ENCODE peak calls at places on chromosomes 1 and 21, in ten cellular contexts. L is activated T-cell treated with anti-CD3 and anti-CD28 coated beads, Interleukin-2, amount 50 U/mL, for 72 hours; S is cardiac muscle cell; V is NCI-H1694 treated with DMSO at 0.1 percent for 48 hours; Q is A172; H is cortex of kidney; P is stimulated activated CD8-positive, alpha-beta memory T cell treated with anti-CD3 and anti-CD28 coated beads, Interleukin-4, amount 100 ng/mL, for 24 hours; K is T-helper 9 cell; A is WTC11; O is memory B cell. E is an unnamed sample.

GRCh38 chr1:237383825-237384612 is 342.0 kb downstream of the RYR2 start:
- DNase-seq in L (no peak), S (peak), V (no peak), Q (no peak), H (no peak), P (no peak), K (no peak), A (no peak), O (no peak), E (no peak)

GRCh38 chr1:211514030-211514754 is 22.2 kb upstream of the RD3 start:
- DNase-seq in L (peak), S (peak), V (peak), Q (peak), H (no peak), P (peak), K (peak), A (peak), O (peak), E (peak)

GRCh38 chr1:155760751-155761475 is 72.0 kb downstream of the DAP3 start:
- DNase-seq in L (no peak), S (no peak), V (no peak), Q (no peak), H (no peak), P (no peak), K (no peak), A (no peak), O (no peak), E (no peak)

GRCh38 chr21:36135391-36136094 is 664 bp downstream of the CBR3 start:
- DNase-seq in L (peak), S (peak), V (no peak), Q (peak), H (no peak), P (peak), K (peak), A (peak), O (peak), E (peak)

GRCh38 chr1:189899686-189900495 is 577.8 kb downstream of the BRINP3 start:
- DNase-seq in L (no peak), S (no peak), V (no peak), Q (no peak), H (no peak), P (no peak), K (no peak), A (no peak), O (no peak), E (no peak)

GRCh38 chr1:184972281-184973055 is 1.8 kb downstream of the NIBAN1 start:
- DNase-seq in L (no peak), S (no peak), V (no peak), Q (no peak), H (no peak), P (no peak), K (no peak), A (no peak), O (no peak), E (no peak)

GRCh38 chr1:38053416-38054091 is 7.0 kb upstream of the POU3F1 start:
- DNase-seq in L (no peak), S (no peak), V (no peak), Q (no peak), H (no peak), P (no peak), K (no peak), A (no peak), O (no peak), E (no peak)

GRCh38 chr1:154955039-154955717 is 721 bp downstream of the PBXIP1 start:
- DNase-seq in L (peak), S (peak), V (peak), Q (peak), H (no peak), P (peak), K (peak), A (peak), O (peak), E (peak)

GRCh38 chr21:20276377-20276776 is 721.8 kb upstream of the NCAM2 start:
- DNase-seq in L (no peak), S (no peak), V (no peak), Q (no peak), H (no peak), P (no peak), K (no peak), A (no peak), O (no peak), E (no peak)

GRCh38 chr1:168234846-168235547 is 9.2 kb downstream of the SFT2D2 start:
- DNase-seq in L (peak), S (peak), V (peak), Q (peak), H (no peak), P (no peak), K (no peak), A (peak), O (no peak), E (peak)

GRCh38 chr1:174800221-174800791 is 199.4 kb upstream of the CACYBP start:
- DNase-seq in L (peak), S (peak), V (no peak), Q (no peak), H (no peak), P (no peak), K (no peak), A (no peak), O (peak), E (peak)

GRCh38 chr1:174812656-174813055 is 187.1 kb upstream of the CACYBP start:
- DNase-seq in L (no peak), S (no peak), V (no peak), Q (no peak), H (no peak), P (no peak), K (no peak), A (no peak), O (no peak), E (no peak)

GRCh38 chr21:40029888-40030287 is 162.7 kb downstream of the PCP4 start:
- DNase-seq in L (no peak), S (no peak), V (no peak), Q (no peak), H (no peak), P (no peak), K (no peak), A (no peak), O (no peak), E (no peak)

GRCh38 chr1:112713466-112714312 is 1.4 kb downstream of the PPM1J start:
- DNase-seq in L (no peak), S (no peak), V (no peak), Q (no peak), H (no peak), P (no peak), K (no peak), A (no peak), O (no peak), E (peak)

GRCh38 chr1:20485527-20486456 is at the start of gene CAMK2N1:
- DNase-seq in L (peak), S (peak), V (peak), Q (peak), H (no peak), P (no peak), K (peak), A (peak), O (peak), E (peak)

GRCh38 chr1:94708299-94708685 is 111.9 kb upstream of the SLC44A3 start:
- DNase-seq in L (no peak), S (no peak), V (no peak), Q (no peak), H (no peak), P (no peak), K (no peak), A (no peak), O (no peak), E (no peak)

GRCh38 chr1:9842073-9842711 is 18.4 kb upstream of the CLSTN1 start:
- DNase-seq in L (no peak), S (no peak), V (peak), Q (no peak), H (no peak), P (no peak), K (no peak), A (no peak), O (no peak), E (no peak)

GRCh38 chr1:50735443-50735842 is 224.6 kb downstream of the FAF1 start:
- DNase-seq in L (no peak), S (peak), V (peak), Q (no peak), H (no peak), P (no peak), K (no peak), A (no peak), O (no peak), E (no peak)

E was measured in glutamatergic neuron.